ENCODE peak calls at places on chromosomes 13 and 19, in ten cellular contexts. One of them, this sample, is unnamed.
A peak's percentile ranks its signal among the peaks of the same experiment; 100 is the strongest.

GRCh38 chr19:47268028-47268427 is 6.7 kb upstream of the INAFM1 start:
- DNase-seq in cardiac muscle cell: no peak
- DNase-seq in suprapubic skin: no peak
- DNase-seq in progenitor cell of endocrine pancreas: no peak
- DNase-seq in neural crest cell: no peak
- DNase-seq in OCI-LY7: no peak
- DNase-seq in lower lobe of right lung: no peak
- DNase-seq in heart right ventricle: no peak
- DNase-seq in CD8-positive, alpha-beta T cell: no peak
- DNase-seq in mesothelial cell of epicardium: no peak
- DNase-seq in this sample: no peak

GRCh38 chr13:45662122-45662521 is 40.0 kb upstream of the CBY2 start:
- DNase-seq in suprapubic skin: no peak
- DNase-seq in CD8-positive, alpha-beta T cell: no peak
- DNase-seq in mesothelial cell of epicardium: no peak
- DNase-seq in OCI-LY7: no peak
- DNase-seq in heart right ventricle: no peak
- DNase-seq in neural crest cell: no peak
- DNase-seq in progenitor cell of endocrine pancreas: no peak
- DNase-seq in lower lobe of right lung: no peak
- DNase-seq in cardiac muscle cell: no peak
- DNase-seq in this sample: no peak

GRCh38 chr19:34851277-34851804 is 75.4 kb upstream of the ZNF30 start:
- DNase-seq in heart right ventricle: no peak
- DNase-seq in suprapubic skin: no peak
- DNase-seq in OCI-LY7: peak; percentile 65
- DNase-seq in neural crest cell: no peak
- DNase-seq in mesothelial cell of epicardium: no peak
- DNase-seq in progenitor cell of endocrine pancreas: no peak
- DNase-seq in CD8-positive, alpha-beta T cell: no peak
- DNase-seq in cardiac muscle cell: no peak
- DNase-seq in lower lobe of right lung: no peak
- DNase-seq in this sample: no peak

GRCh38 chr19:16825312-16826168 is 3.7 kb upstream of the SIN3B start:
- DNase-seq in progenitor cell of endocrine pancreas: no peak
- DNase-seq in cardiac muscle cell: no peak
- DNase-seq in mesothelial cell of epicardium: peak; percentile 42
- DNase-seq in OCI-LY7: no peak
- DNase-seq in CD8-positive, alpha-beta T cell: no peak
- DNase-seq in neural crest cell: no peak
- DNase-seq in suprapubic skin: peak; percentile 82
- DNase-seq in lower lobe of right lung: no peak
- DNase-seq in heart right ventricle: peak; percentile 70
- DNase-seq in this sample: no peak

GRCh38 chr13:98315466-98315865 is 138.4 kb upstream of the RNF113B start:
- DNase-seq in neural crest cell: no peak
- DNase-seq in cardiac muscle cell: no peak
- DNase-seq in progenitor cell of endocrine pancreas: no peak
- DNase-seq in mesothelial cell of epicardium: no peak
- DNase-seq in suprapubic skin: no peak
- DNase-seq in CD8-positive, alpha-beta T cell: no peak
- DNase-seq in OCI-LY7: no peak
- DNase-seq in lower lobe of right lung: no peak
- DNase-seq in heart right ventricle: no peak
- DNase-seq in this sample: no peak

GRCh38 chr13:26518433-26519084 is 38.9 kb upstream of the WASF3 start:
- DNase-seq in CD8-positive, alpha-beta T cell: no peak
- DNase-seq in OCI-LY7: no peak
- DNase-seq in lower lobe of right lung: no peak
- DNase-seq in cardiac muscle cell: no peak
- DNase-seq in neural crest cell: no peak
- DNase-seq in suprapubic skin: no peak
- DNase-seq in heart right ventricle: no peak
- DNase-seq in progenitor cell of endocrine pancreas: no peak
- DNase-seq in mesothelial cell of epicardium: no peak
- DNase-seq in this sample: no peak

GRCh38 chr13:30871713-30872029 is 34.4 kb upstream of the MEDAG start:
- DNase-seq in cardiac muscle cell: no peak
- DNase-seq in progenitor cell of endocrine pancreas: no peak
- DNase-seq in CD8-positive, alpha-beta T cell: no peak
- DNase-seq in suprapubic skin: no peak
- DNase-seq in lower lobe of right lung: no peak
- DNase-seq in heart right ventricle: no peak
- DNase-seq in OCI-LY7: no peak
- DNase-seq in mesothelial cell of epicardium: no peak
- DNase-seq in neural crest cell: no peak
- DNase-seq in this sample: no peak

GRCh38 chr13:38090913-38091312 is 221.3 kb upstream of the TRPC4 start:
- DNase-seq in progenitor cell of endocrine pancreas: no peak
- DNase-seq in neural crest cell: no peak
- DNase-seq in CD8-positive, alpha-beta T cell: no peak
- DNase-seq in heart right ventricle: no peak
- DNase-seq in suprapubic skin: no peak
- DNase-seq in OCI-LY7: no peak
- DNase-seq in mesothelial cell of epicardium: no peak
- DNase-seq in cardiac muscle cell: no peak
- DNase-seq in lower lobe of right lung: no peak
- DNase-seq in this sample: no peak

GRCh38 chr19:17642656-17643055 is 45.5 kb downstream of the UNC13A start:
- DNase-seq in cardiac muscle cell: no peak
- DNase-seq in heart right ventricle: no peak
- DNase-seq in OCI-LY7: no peak
- DNase-seq in lower lobe of right lung: no peak
- DNase-seq in mesothelial cell of epicardium: no peak
- DNase-seq in CD8-positive, alpha-beta T cell: no peak
- DNase-seq in neural crest cell: no peak
- DNase-seq in suprapubic skin: no peak
- DNase-seq in progenitor cell of endocrine pancreas: no peak
- DNase-seq in this sample: peak; percentile 65

GRCh38 chr13:83622422-83622784 is 259.9 kb downstream of the SLITRK1 start:
- DNase-seq in heart right ventricle: no peak
- DNase-seq in OCI-LY7: no peak
- DNase-seq in CD8-positive, alpha-beta T cell: no peak
- DNase-seq in progenitor cell of endocrine pancreas: no peak
- DNase-seq in lower lobe of right lung: no peak
- DNase-seq in neural crest cell: no peak
- DNase-seq in suprapubic skin: no peak
- DNase-seq in cardiac muscle cell: no peak
- DNase-seq in mesothelial cell of epicardium: no peak
- DNase-seq in this sample: no peak

GRCh38 chr13:83702021-83702420 is 180.3 kb downstream of the SLITRK1 start:
- DNase-seq in heart right ventricle: no peak
- DNase-seq in lower lobe of right lung: no peak
- DNase-seq in CD8-positive, alpha-beta T cell: no peak
- DNase-seq in neural crest cell: no peak
- DNase-seq in suprapubic skin: no peak
- DNase-seq in cardiac muscle cell: no peak
- DNase-seq in OCI-LY7: no peak
- DNase-seq in progenitor cell of endocrine pancreas: no peak
- DNase-seq in mesothelial cell of epicardium: no peak
- DNase-seq in this sample: no peak

GRCh38 chr13:28843594-28843993 is 23.5 kb downstream of the MTUS2 start:
- DNase-seq in lower lobe of right lung: no peak
- DNase-seq in progenitor cell of endocrine pancreas: no peak
- DNase-seq in suprapubic skin: no peak
- DNase-seq in cardiac muscle cell: no peak
- DNase-seq in CD8-positive, alpha-beta T cell: no peak
- DNase-seq in OCI-LY7: no peak
- DNase-seq in neural crest cell: no peak
- DNase-seq in mesothelial cell of epicardium: no peak
- DNase-seq in heart right ventricle: no peak
- DNase-seq in this sample: no peak

GRCh38 chr13:112990783-112991182 is 21.8 kb downstream of the MCF2L start:
- DNase-seq in lower lobe of right lung: no peak
- DNase-seq in CD8-positive, alpha-beta T cell: no peak
- DNase-seq in heart right ventricle: no peak
- DNase-seq in suprapubic skin: no peak
- DNase-seq in OCI-LY7: no peak
- DNase-seq in neural crest cell: no peak
- DNase-seq in mesothelial cell of epicardium: no peak
- DNase-seq in cardiac muscle cell: no peak
- DNase-seq in progenitor cell of endocrine pancreas: peak; percentile 61
- DNase-seq in this sample: no peak

GRCh38 chr13:75302031-75302430 is 179.9 kb downstream of the TBC1D4 start:
- DNase-seq in cardiac muscle cell: no peak
- DNase-seq in lower lobe of right lung: no peak
- DNase-seq in neural crest cell: no peak
- DNase-seq in mesothelial cell of epicardium: no peak
- DNase-seq in suprapubic skin: no peak
- DNase-seq in progenitor cell of endocrine pancreas: no peak
- DNase-seq in heart right ventricle: no peak
- DNase-seq in OCI-LY7: no peak
- DNase-seq in CD8-positive, alpha-beta T cell: no peak
- DNase-seq in this sample: no peak

GRCh38 chr19:1113986-1114483 is 10.2 kb downstream of the GPX4 start:
- DNase-seq in progenitor cell of endocrine pancreas: no peak
- DNase-seq in mesothelial cell of epicardium: no peak
- DNase-seq in heart right ventricle: no peak
- DNase-seq in neural crest cell: no peak
- DNase-seq in cardiac muscle cell: no peak
- DNase-seq in CD8-positive, alpha-beta T cell: no peak
- DNase-seq in lower lobe of right lung: no peak
- DNase-seq in OCI-LY7: no peak
- DNase-seq in suprapubic skin: no peak
- DNase-seq in this sample: no peak

DNA sequence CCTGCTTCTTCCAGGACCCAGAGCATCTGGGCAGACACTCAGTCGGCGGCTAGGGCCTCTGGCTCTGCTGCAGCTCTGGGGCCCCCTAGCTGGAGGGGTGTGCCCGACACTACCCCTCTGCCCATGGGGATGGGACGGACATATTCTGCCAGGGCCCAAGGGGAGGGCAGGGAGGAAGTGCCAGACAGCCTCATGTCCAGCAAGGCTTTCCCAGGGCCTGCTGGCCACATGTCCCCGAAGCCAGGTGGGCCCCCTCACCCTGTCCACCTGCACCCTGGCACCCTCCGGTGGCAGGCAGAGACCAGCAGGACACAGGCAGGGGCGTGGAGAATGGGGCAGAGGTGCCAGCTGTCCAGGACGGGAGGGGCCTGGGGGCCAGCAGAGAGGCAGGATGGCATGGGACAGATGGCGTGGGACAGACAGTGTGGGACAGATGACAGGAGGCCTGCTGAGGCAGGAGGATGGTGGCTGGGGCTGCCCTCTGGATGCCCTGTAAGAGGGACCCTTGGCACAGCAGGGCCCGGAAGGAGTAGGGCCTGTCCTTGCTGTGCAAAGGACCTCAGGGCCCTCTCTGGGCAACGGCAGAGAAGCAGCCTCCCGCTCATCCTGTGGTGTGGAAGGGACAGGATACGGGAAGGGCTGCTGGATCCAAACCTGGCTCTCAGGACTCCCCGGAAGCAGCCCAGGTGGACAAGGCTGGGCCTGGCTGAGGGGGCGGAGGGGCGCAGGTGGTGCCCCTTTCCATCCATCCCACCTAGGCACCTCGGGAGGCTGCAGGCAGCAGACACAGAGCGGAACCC is 29.1 kb downstream of the CEBPG start:
- DNase-seq in mesothelial cell of epicardium: no peak
- DNase-seq in cardiac muscle cell: no peak
- DNase-seq in heart right ventricle: no peak
- DNase-seq in progenitor cell of endocrine pancreas: no peak
- DNase-seq in suprapubic skin: no peak
- DNase-seq in lower lobe of right lung: peak; percentile 45
- DNase-seq in CD8-positive, alpha-beta T cell: no peak
- DNase-seq in OCI-LY7: no peak
- DNase-seq in neural crest cell: no peak
- DNase-seq in this sample: peak; percentile 81
- TF ChIP-seq CTCF in mesothelial cell of epicardium: no peak
- TF ChIP-seq CTCF in cardiac muscle cell: no peak
- TF ChIP-seq CTCF in heart right ventricle: peak; percentile 20
- TF ChIP-seq CTCF in progenitor cell of endocrine pancreas: no peak
- TF ChIP-seq CTCF in suprapubic skin: no peak
- TF ChIP-seq CTCF in lower lobe of right lung: peak; percentile 9
- TF ChIP-seq CTCF in CD8-positive, alpha-beta T cell: no peak
- TF ChIP-seq CTCF in OCI-LY7: no peak
- TF ChIP-seq CTCF in neural crest cell: no peak
- TF ChIP-seq CTCF in this sample: peak; percentile 19

GRCh38 chr19:39390759-39391592 is at the start of the genes MED29 and PAF1:
- DNase-seq in OCI-LY7: peak; percentile 99
- DNase-seq in CD8-positive, alpha-beta T cell: peak; percentile 95
- DNase-seq in neural crest cell: peak; percentile 83
- DNase-seq in lower lobe of right lung: peak; percentile 97
- DNase-seq in suprapubic skin: peak; percentile 99
- DNase-seq in heart right ventricle: peak; percentile 99
- DNase-seq in cardiac muscle cell: peak; percentile 99
- DNase-seq in mesothelial cell of epicardium: peak; percentile 88
- DNase-seq in progenitor cell of endocrine pancreas: peak; percentile 90
- DNase-seq in this sample: no peak
- TF ChIP-seq CTCF in OCI-LY7: peak; percentile 57
- TF ChIP-seq CTCF in CD8-positive, alpha-beta T cell: no peak
- TF ChIP-seq CTCF in neural crest cell: peak; percentile 33
- TF ChIP-seq CTCF in lower lobe of right lung: no peak
- TF ChIP-seq CTCF in suprapubic skin: no peak
- TF ChIP-seq CTCF in heart right ventricle: no peak
- TF ChIP-seq CTCF in cardiac muscle cell: no peak
- TF ChIP-seq CTCF in mesothelial cell of epicardium: no peak
- TF ChIP-seq CTCF in progenitor cell of endocrine pancreas: no peak
- TF ChIP-seq CTCF in this sample: peak; percentile 26

GRCh38 chr13:21032656-21033055 is 28.7 kb downstream of the LATS2 start:
- DNase-seq in progenitor cell of endocrine pancreas: no peak
- DNase-seq in OCI-LY7: no peak
- DNase-seq in mesothelial cell of epicardium: no peak
- DNase-seq in heart right ventricle: no peak
- DNase-seq in CD8-positive, alpha-beta T cell: no peak
- DNase-seq in lower lobe of right lung: no peak
- DNase-seq in suprapubic skin: no peak
- DNase-seq in cardiac muscle cell: no peak
- DNase-seq in neural crest cell: no peak
- DNase-seq in this sample: no peak
- TF ChIP-seq CTCF in progenitor cell of endocrine pancreas: no peak
- TF ChIP-seq CTCF in OCI-LY7: no peak
- TF ChIP-seq CTCF in mesothelial cell of epicardium: no peak
- TF ChIP-seq CTCF in heart right ventricle: no peak
- TF ChIP-seq CTCF in CD8-positive, alpha-beta T cell: no peak
- TF ChIP-seq CTCF in lower lobe of right lung: no peak
- TF ChIP-seq CTCF in suprapubic skin: no peak
- TF ChIP-seq CTCF in cardiac muscle cell: no peak
- TF ChIP-seq CTCF in neural crest cell: no peak
- TF ChIP-seq CTCF in this sample: no peak

DNA sequence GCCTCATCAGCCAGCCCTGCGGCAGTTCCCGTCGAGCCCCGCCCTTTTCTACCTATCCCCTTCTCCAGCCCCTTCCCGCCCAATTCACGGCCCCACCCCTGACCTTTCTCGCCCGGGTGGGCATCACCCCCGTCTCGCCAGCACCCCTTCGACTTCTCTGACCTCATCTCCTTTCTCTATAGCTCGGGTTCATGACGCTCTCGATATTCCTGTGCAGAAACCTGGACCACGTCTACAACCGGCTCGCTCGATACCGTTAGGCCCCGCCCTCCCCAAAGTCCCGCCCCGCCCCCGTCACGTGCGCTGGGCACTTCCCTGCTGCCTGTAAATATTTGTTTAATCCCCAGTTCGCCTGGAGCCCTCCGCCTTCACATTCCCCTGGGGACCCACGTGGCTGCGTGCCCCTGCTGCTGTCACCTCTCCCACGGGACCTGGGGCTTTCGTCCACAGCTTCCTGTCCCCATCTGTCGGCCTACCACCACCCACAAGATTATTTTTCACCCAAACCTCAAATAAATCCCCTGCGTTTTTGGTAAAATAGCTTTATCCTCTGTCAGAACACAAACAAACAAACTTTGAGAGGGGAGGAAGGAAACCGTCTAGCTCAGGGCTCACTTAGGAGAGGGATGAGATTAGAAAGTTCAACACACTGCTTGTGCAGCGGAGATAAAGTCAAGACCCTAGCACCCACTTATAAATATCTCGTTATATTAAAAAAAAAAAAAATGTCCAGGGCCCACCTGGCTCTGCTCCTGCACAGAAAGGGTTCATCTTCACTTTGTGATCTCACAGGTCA is 5.1 kb downstream of the CD37 start:
- DNase-seq in neural crest cell: no peak
- DNase-seq in heart right ventricle: peak; percentile 82
- DNase-seq in lower lobe of right lung: peak; percentile 75
- DNase-seq in CD8-positive, alpha-beta T cell: no peak
- DNase-seq in suprapubic skin: peak; percentile 86
- DNase-seq in progenitor cell of endocrine pancreas: no peak
- DNase-seq in cardiac muscle cell: peak; percentile 28
- DNase-seq in mesothelial cell of epicardium: no peak
- DNase-seq in OCI-LY7: peak; percentile 99
- DNase-seq in this sample: peak; percentile 69
- TF ChIP-seq CTCF in neural crest cell: no peak
- TF ChIP-seq CTCF in heart right ventricle: no peak
- TF ChIP-seq CTCF in lower lobe of right lung: no peak
- TF ChIP-seq CTCF in CD8-positive, alpha-beta T cell: no peak
- TF ChIP-seq CTCF in suprapubic skin: no peak
- TF ChIP-seq CTCF in progenitor cell of endocrine pancreas: no peak
- TF ChIP-seq CTCF in cardiac muscle cell: no peak
- TF ChIP-seq CTCF in mesothelial cell of epicardium: no peak
- TF ChIP-seq CTCF in OCI-LY7: peak; percentile 21
- TF ChIP-seq CTCF in this sample: no peak

This sample was measured in chondrocyte.